ENCODE peak calls at places on chromosome 12, in ten cellular contexts. One of them, this sample, is unnamed.

GRCh38 chr12:16347391-16348298 is at the start of gene MGST1:
- DNase-seq in right lobe of liver: peak
- DNase-seq in effector memory CD4-positive, alpha-beta T cell: no peak
- DNase-seq in naive thymus-derived CD8-positive, alpha-beta T cell: no peak
- DNase-seq in stimulated activated CD4-positive, alpha-beta T cell treated with anti-CD3 and anti-CD28 coated beads, Interleukin-4, amount 100 ng/mL, for 4 hours: no peak
- DNase-seq in effector memory CD8-positive, alpha-beta T cell: no peak
- DNase-seq in colonic mucosa: peak
- DNase-seq in stimulated activated CD8-positive, alpha-beta memory T cell treated with anti-CD3 and anti-CD28 coated beads, Interleukin-4, amount 100 ng/mL, for 24 hours: no peak
- DNase-seq in COR-L47: peak
- DNase-seq in EL: peak
- DNase-seq in this sample: no peak

GRCh38 chr12:53974084-53975018 is at the start of gene HOTAIR:
- DNase-seq in stimulated activated CD8-positive, alpha-beta memory T cell treated with anti-CD3 and anti-CD28 coated beads, Interleukin-4, amount 100 ng/mL, for 24 hours: no peak
- DNase-seq in colonic mucosa: no peak
- DNase-seq in effector memory CD4-positive, alpha-beta T cell: no peak
- DNase-seq in right lobe of liver: no peak
- DNase-seq in EL: peak
- DNase-seq in effector memory CD8-positive, alpha-beta T cell: no peak
- DNase-seq in stimulated activated CD4-positive, alpha-beta T cell treated with anti-CD3 and anti-CD28 coated beads, Interleukin-4, amount 100 ng/mL, for 4 hours: no peak
- DNase-seq in naive thymus-derived CD8-positive, alpha-beta T cell: no peak
- DNase-seq in COR-L47: no peak
- DNase-seq in this sample: no peak

GRCh38 chr12:43312991-43313505 is 239.0 kb downstream of the ADAMTS20 start:
- DNase-seq in stimulated activated CD4-positive, alpha-beta T cell treated with anti-CD3 and anti-CD28 coated beads, Interleukin-4, amount 100 ng/mL, for 4 hours: no peak
- DNase-seq in effector memory CD4-positive, alpha-beta T cell: no peak
- DNase-seq in naive thymus-derived CD8-positive, alpha-beta T cell: no peak
- DNase-seq in effector memory CD8-positive, alpha-beta T cell: no peak
- DNase-seq in right lobe of liver: no peak
- DNase-seq in EL: no peak
- DNase-seq in COR-L47: no peak
- DNase-seq in stimulated activated CD8-positive, alpha-beta memory T cell treated with anti-CD3 and anti-CD28 coated beads, Interleukin-4, amount 100 ng/mL, for 24 hours: no peak
- DNase-seq in colonic mucosa: no peak
- DNase-seq in this sample: no peak

GRCh38 chr12:21221778-21222177 is 90.8 kb downstream of the SLCO1B1 start:
- DNase-seq in colonic mucosa: no peak
- DNase-seq in COR-L47: no peak
- DNase-seq in effector memory CD8-positive, alpha-beta T cell: no peak
- DNase-seq in right lobe of liver: no peak
- DNase-seq in stimulated activated CD8-positive, alpha-beta memory T cell treated with anti-CD3 and anti-CD28 coated beads, Interleukin-4, amount 100 ng/mL, for 24 hours: no peak
- DNase-seq in naive thymus-derived CD8-positive, alpha-beta T cell: no peak
- DNase-seq in EL: no peak
- DNase-seq in effector memory CD4-positive, alpha-beta T cell: no peak
- DNase-seq in stimulated activated CD4-positive, alpha-beta T cell treated with anti-CD3 and anti-CD28 coated beads, Interleukin-4, amount 100 ng/mL, for 4 hours: no peak
- DNase-seq in this sample: no peak

GRCh38 chr12:42446761-42447160 is 120.8 kb downstream of the PPHLN1 start:
- DNase-seq in EL: no peak
- DNase-seq in naive thymus-derived CD8-positive, alpha-beta T cell: no peak
- DNase-seq in right lobe of liver: no peak
- DNase-seq in stimulated activated CD4-positive, alpha-beta T cell treated with anti-CD3 and anti-CD28 coated beads, Interleukin-4, amount 100 ng/mL, for 4 hours: no peak
- DNase-seq in stimulated activated CD8-positive, alpha-beta memory T cell treated with anti-CD3 and anti-CD28 coated beads, Interleukin-4, amount 100 ng/mL, for 24 hours: no peak
- DNase-seq in effector memory CD8-positive, alpha-beta T cell: no peak
- DNase-seq in colonic mucosa: no peak
- DNase-seq in effector memory CD4-positive, alpha-beta T cell: no peak
- DNase-seq in COR-L47: no peak
- DNase-seq in this sample: no peak

GRCh38 chr12:53603196-53603595 is 23.0 kb downstream of the ATF7 start:
- DNase-seq in EL: no peak
- DNase-seq in effector memory CD8-positive, alpha-beta T cell: no peak
- DNase-seq in stimulated activated CD4-positive, alpha-beta T cell treated with anti-CD3 and anti-CD28 coated beads, Interleukin-4, amount 100 ng/mL, for 4 hours: no peak
- DNase-seq in stimulated activated CD8-positive, alpha-beta memory T cell treated with anti-CD3 and anti-CD28 coated beads, Interleukin-4, amount 100 ng/mL, for 24 hours: no peak
- DNase-seq in effector memory CD4-positive, alpha-beta T cell: no peak
- DNase-seq in colonic mucosa: no peak
- DNase-seq in COR-L47: no peak
- DNase-seq in naive thymus-derived CD8-positive, alpha-beta T cell: no peak
- DNase-seq in right lobe of liver: no peak
- DNase-seq in this sample: no peak

GRCh38 chr12:85775071-85775470 is 61.1 kb downstream of the RASSF9 start:
- DNase-seq in colonic mucosa: no peak
- DNase-seq in right lobe of liver: no peak
- DNase-seq in effector memory CD8-positive, alpha-beta T cell: no peak
- DNase-seq in effector memory CD4-positive, alpha-beta T cell: no peak
- DNase-seq in naive thymus-derived CD8-positive, alpha-beta T cell: no peak
- DNase-seq in stimulated activated CD8-positive, alpha-beta memory T cell treated with anti-CD3 and anti-CD28 coated beads, Interleukin-4, amount 100 ng/mL, for 24 hours: no peak
- DNase-seq in stimulated activated CD4-positive, alpha-beta T cell treated with anti-CD3 and anti-CD28 coated beads, Interleukin-4, amount 100 ng/mL, for 4 hours: no peak
- DNase-seq in EL: no peak
- DNase-seq in COR-L47: no peak
- DNase-seq in this sample: no peak

GRCh38 chr12:64610660-64611429 is 550 bp downstream of the RASSF3 start:
- DNase-seq in naive thymus-derived CD8-positive, alpha-beta T cell: peak
- DNase-seq in colonic mucosa: peak
- DNase-seq in stimulated activated CD4-positive, alpha-beta T cell treated with anti-CD3 and anti-CD28 coated beads, Interleukin-4, amount 100 ng/mL, for 4 hours: peak
- DNase-seq in COR-L47: peak
- DNase-seq in EL: peak
- DNase-seq in effector memory CD4-positive, alpha-beta T cell: peak
- DNase-seq in stimulated activated CD8-positive, alpha-beta memory T cell treated with anti-CD3 and anti-CD28 coated beads, Interleukin-4, amount 100 ng/mL, for 24 hours: peak
- DNase-seq in effector memory CD8-positive, alpha-beta T cell: peak
- DNase-seq in right lobe of liver: peak
- DNase-seq in this sample: peak

GRCh38 chr12:30732954-30733637 is 21.7 kb downstream of the CAPRIN2 start:
- DNase-seq in naive thymus-derived CD8-positive, alpha-beta T cell: no peak
- DNase-seq in stimulated activated CD4-positive, alpha-beta T cell treated with anti-CD3 and anti-CD28 coated beads, Interleukin-4, amount 100 ng/mL, for 4 hours: no peak
- DNase-seq in effector memory CD8-positive, alpha-beta T cell: no peak
- DNase-seq in COR-L47: no peak
- DNase-seq in EL: no peak
- DNase-seq in colonic mucosa: no peak
- DNase-seq in right lobe of liver: no peak
- DNase-seq in effector memory CD4-positive, alpha-beta T cell: no peak
- DNase-seq in stimulated activated CD8-positive, alpha-beta memory T cell treated with anti-CD3 and anti-CD28 coated beads, Interleukin-4, amount 100 ng/mL, for 24 hours: no peak
- DNase-seq in this sample: no peak